ENCODE peak calls at places on chromosomes 6 and 20, in ten cellular contexts. Y is mammary epithelial cell, M is SJSA1, R is cardiac muscle cell, T is tibial nerve, X is right cardiac atrium, H is small intestine, L is Peyer's patch, D is pancreas, S is upper lobe of left lung. P is an unnamed sample.

GRCh38 chr6:145904878-145905277 is 59.3 kb downstream of the SHPRH start:
- DNase-seq in R (no peak), H (peak; percentile 68), L (no peak), Y (no peak), M (no peak), X (no peak), D (no peak), S (no peak), T (no peak), P (no peak)

GRCh38 chr6:132131777-132132176 is 180.6 kb upstream of the CCN2 start:
- DNase-seq in Y (peak; percentile 94), L (no peak), D (no peak), S (no peak), X (peak; percentile 49), M (peak; percentile 93), R (peak; percentile 98), T (no peak), H (peak; percentile 17), P (peak; percentile 65)

GRCh38 chr6:132198896-132199295 is 202.4 kb downstream of the MOXD1 start:
- DNase-seq in H (no peak), T (no peak), S (no peak), M (peak; percentile 67), L (no peak), Y (no peak), X (no peak), D (no peak), R (no peak), P (no peak)

GRCh38 chr6:112282217-112282616 is 27.9 kb upstream of the LAMA4 start:
- DNase-seq in X (peak; percentile 78), L (no peak), T (peak; percentile 30), R (peak; percentile 79), Y (peak; percentile 65), M (peak; percentile 51), S (no peak), D (no peak), H (no peak), P (peak; percentile 72)

GRCh38 chr6:152701081-152701862 is 3.6 kb downstream of the MYCT1 start:
- DNase-seq in T (no peak), D (no peak), L (no peak), X (no peak), R (peak; percentile 50), H (no peak), M (peak; percentile 62), Y (no peak), S (no peak), P (no peak)

GRCh38 chr20:8287328-8287727 is 155.3 kb downstream of the PLCB1 start:
- DNase-seq in L (no peak), D (no peak), Y (no peak), R (no peak), T (no peak), M (no peak), H (no peak), X (no peak), S (no peak), P (no peak)

GRCh38 chr6:11921017-11921438 is 91.1 kb upstream of the HIVEP1 start:
- DNase-seq in H (peak; percentile 56), R (peak; percentile 83), L (peak; percentile 70), M (peak; percentile 62), Y (peak; percentile 90), S (peak; percentile 14), X (peak; percentile 85), D (no peak), T (no peak), P (no peak)

GRCh38 chr6:6368040-6368683 is 47.7 kb upstream of the F13A1 start:
- DNase-seq in Y (no peak), R (no peak), H (no peak), T (no peak), D (no peak), S (no peak), L (no peak), X (no peak), M (no peak), P (no peak)

GRCh38 chr6:137982418-137983189 is 115.5 kb downstream of the TNFAIP3 start:
- DNase-seq in M (no peak), T (no peak), H (peak; percentile 45), L (no peak), S (no peak), Y (no peak), X (no peak), R (no peak), D (no peak), P (no peak)

GRCh38 chr6:87798393-87799278 is 96.6 kb upstream of the AKIRIN2 start:
- DNase-seq in D (no peak), T (no peak), S (no peak), H (peak; percentile 55), M (no peak), Y (no peak), X (no peak), L (no peak), R (no peak), P (no peak)

GRCh38 chr20:45415822-45416637 is at the start of gene PIGT:
- DNase-seq in R (peak; percentile 79), D (peak; percentile 92), T (peak; percentile 72), S (peak; percentile 92), L (peak; percentile 88), M (peak; percentile 75), H (peak; percentile 90), X (peak; percentile 95), Y (peak; percentile 77), P (peak; percentile 80)

GRCh38 chr20:38434770-38435554 is at the start of gene SNHG17:
- DNase-seq in M (peak; percentile 81), D (peak; percentile 96), T (peak; percentile 79), Y (peak; percentile 82), X (peak; percentile 97), L (peak; percentile 93), R (peak; percentile 97), S (peak; percentile 97), H (peak; percentile 89), P (peak; percentile 86)

GRCh38 chr20:38437796-38438195 is 2.7 kb upstream of the SNHG17 start:
- DNase-seq in M (no peak), X (no peak), R (no peak), D (no peak), Y (no peak), T (no peak), H (no peak), S (no peak), L (no peak), P (no peak)

GRCh38 chr20:38434310-38434741 is 802 bp downstream of the SNHG17 start:
- DNase-seq in D (no peak), Y (peak; percentile 24), R (peak; percentile 28), S (peak; percentile 41), X (no peak), T (no peak), L (peak; percentile 57), H (peak; percentile 29), M (peak; percentile 50), P (no peak)

GRCh38 chr20:38433304-38433972 is 1.7 kb downstream of the SNHG17 start:
- DNase-seq in H (no peak), S (no peak), D (no peak), T (no peak), Y (no peak), R (no peak), L (no peak), M (no peak), X (no peak), P (no peak)

GRCh38 chr20:38435555-38435939 is 419 bp upstream of the SNHG17 start:
- DNase-seq in R (peak; percentile 68), Y (peak; percentile 42), X (no peak), S (no peak), H (no peak), L (no peak), T (no peak), D (no peak), M (peak; percentile 75), P (no peak)
- H3K4me3 ChIP-seq in R (no peak overlapping the region), Y (no peak overlapping the region), X (no peak overlapping the region), S (no peak overlapping the region), H (no peak overlapping the region), L (no peak overlapping the region), T (no peak overlapping the region), D (no peak overlapping the region), M (peak overlapping the region; percentile 73), P (no peak overlapping the region)

DNA sequence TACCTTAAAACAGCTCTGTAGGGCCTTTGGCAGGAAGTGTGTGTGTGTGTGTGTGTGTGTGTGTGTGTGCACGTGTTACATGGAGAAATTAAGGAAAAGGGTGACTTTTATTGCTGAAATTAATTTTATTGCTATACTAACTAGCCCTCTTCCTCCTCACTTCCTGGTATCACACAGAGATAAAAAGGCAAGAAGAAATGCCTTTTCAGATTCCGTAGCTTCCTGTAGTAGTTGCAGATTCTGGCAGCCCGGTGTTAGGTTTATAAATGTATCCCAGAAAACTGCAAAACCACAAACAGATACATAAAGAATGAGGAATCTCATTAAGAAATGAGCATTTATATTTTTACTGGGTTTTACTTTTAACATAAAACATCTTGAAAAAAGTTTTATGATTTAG is 249.2 kb upstream of the TSHZ2 start:
- DNase-seq in M (no peak), R (no peak), Y (no peak), X (no peak), D (no peak), H (no peak), L (no peak), S (no peak), T (no peak), P (no peak)
- H3K4me1 ChIP-seq in M (no peaks in the 10 kb centered on the region), R (peaks cover 12% of the 10 kb centered on the region), Y (no peaks in the 10 kb centered on the region), X (no peaks in the 10 kb centered on the region), D (no peaks in the 10 kb centered on the region), H (no peaks in the 10 kb centered on the region), L (no peaks in the 10 kb centered on the region), S (no peaks in the 10 kb centered on the region), T (no peaks in the 10 kb centered on the region), P (no peaks in the 10 kb centered on the region)

DNA sequence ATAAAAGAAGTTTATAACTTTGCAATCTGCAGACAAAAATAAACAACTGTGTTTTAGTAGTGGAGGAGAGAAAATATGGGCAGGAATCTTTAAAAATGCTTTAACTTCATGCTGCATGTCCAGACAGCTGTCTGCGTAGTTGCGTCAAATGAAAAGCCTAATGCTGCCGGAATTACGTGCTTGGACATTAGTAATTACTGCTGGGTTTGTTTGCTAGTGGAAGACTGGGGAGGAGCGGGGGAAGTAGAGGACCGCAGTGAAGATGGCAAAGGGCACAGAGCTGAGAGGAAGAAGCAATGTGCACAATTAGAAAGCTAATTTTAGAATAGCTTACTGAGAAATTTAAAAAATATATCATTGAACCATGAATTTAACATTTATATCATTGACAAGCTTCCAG is 2.4 kb downstream of the SNAP25 start:
- DNase-seq in M (no peak), H (no peak), T (no peak), D (no peak), L (no peak), R (no peak), S (no peak), Y (no peak), X (no peak), P (no peak)
- H3K27ac ChIP-seq in M (no peak overlapping the region), H (no peak overlapping the region), T (no peak overlapping the region), D (no peak overlapping the region), L (no peak overlapping the region), R (no peak overlapping the region), S (no peak overlapping the region), Y (no peak overlapping the region), X (no peak overlapping the region), P (no peak overlapping the region)

GRCh38 chr20:51569815-51570741 is 27.6 kb upstream of the NFATC2 start:
- DNase-seq in R (peak; percentile 6), M (peak; percentile 34), D (no peak), T (no peak), Y (no peak), H (no peak), X (peak; percentile 77), S (no peak), L (no peak), P (no peak)
- H3K4me3 ChIP-seq in R (peak overlapping the region; percentile 9), M (no peak overlapping the region), D (no peak overlapping the region), T (no peak overlapping the region), Y (no peak overlapping the region), H (no peak overlapping the region), X (no peak overlapping the region), S (no peak overlapping the region), L (no peak overlapping the region), P (no peak overlapping the region)

GRCh38 chr6:116330511-116330910 is 40.2 kb upstream of the DSE start:
- DNase-seq in M (no peak), S (no peak), X (no peak), L (no peak), D (no peak), R (peak; percentile 16), T (no peak), Y (peak; percentile 3), H (no peak), P (no peak)
- H3K4me1 ChIP-seq in M (no peaks in the 10 kb centered on the region), S (no peaks in the 10 kb centered on the region), X (peaks cover 4% of the 10 kb centered on the region), L (no peaks in the 10 kb centered on the region), D (no peaks in the 10 kb centered on the region), R (peaks cover 6% of the 10 kb centered on the region), T (no peaks in the 10 kb centered on the region), Y (no peaks in the 10 kb centered on the region), H (no peaks in the 10 kb centered on the region), P (peaks cover 8% of the 10 kb centered on the region)